ENCODE peak calls at places on chromosomes 2 and 18, in nine cellular contexts. T is dorsolateral prefrontal cortex, E is A549, A is lower lobe of right lung, H is lower leg skin, G is cardiac fibroblast, Z is AG10803, L is OCI-LY7, P is AG04450. W is an unnamed sample.

GRCh38 chr2:99921903-99922302 is 220.5 kb downstream of the AFF3 start:
- DNase-seq in P (no peak), A (no peak), Z (no peak), T (no peak), L (no peak), G (no peak), H (no peak), E (no peak), W (no peak)

GRCh38 chr2:240259201-240259923 is 118.9 kb upstream of the OTOS start:
- DNase-seq in Z (no peak), G (no peak), L (no peak), T (no peak), H (no peak), A (peak; percentile 51), E (no peak), P (no peak), W (no peak)

GRCh38 chr2:118881490-118882129 is 34.2 kb upstream of the EN1 start:
- DNase-seq in Z (peak; percentile 31), G (peak; percentile 49), L (peak; percentile 74), H (peak; percentile 41), P (no peak), A (no peak), T (peak; percentile 40), E (peak; percentile 47), W (no peak)

GRCh38 chr18:48024891-48025660 is 94.6 kb upstream of the SMAD2 start:
- DNase-seq in T (no peak), L (no peak), P (no peak), Z (no peak), A (peak; percentile 26), H (no peak), E (no peak), G (no peak), W (no peak)

GRCh38 chr2:124798551-124798950 is 773.5 kb downstream of the CNTNAP5 start:
- DNase-seq in E (no peak), G (peak; percentile 14), H (no peak), L (no peak), Z (no peak), A (no peak), T (no peak), P (no peak), W (no peak)

GRCh38 chr2:68238955-68239822 is 13.1 kb downstream of the PPP3R1 start:
- DNase-seq in H (no peak), T (no peak), L (no peak), Z (no peak), G (peak; percentile 63), A (no peak), P (no peak), E (no peak), W (no peak)

GRCh38 chr2:48812376-48812775 is 56.9 kb upstream of the LHCGR start:
- DNase-seq in G (no peak), T (no peak), Z (no peak), H (no peak), L (no peak), P (no peak), A (no peak), E (no peak), W (no peak)

GRCh38 chr2:47007221-47007825 is 91.7 kb upstream of the MCFD2 start:
- DNase-seq in G (no peak), A (no peak), E (no peak), T (peak; percentile 71), L (no peak), P (no peak), H (no peak), Z (no peak), W (no peak)

GRCh38 chr18:31711365-31712035 is 27.1 kb upstream of the B4GALT6 start:
- DNase-seq in G (no peak), H (no peak), E (no peak), A (no peak), T (no peak), Z (no peak), L (no peak), P (no peak), W (no peak)

GRCh38 chr2:132037527-132038178 is 124.1 kb downstream of the ANKRD30BL start:
- DNase-seq in G (no peak), T (peak; percentile 33), P (no peak), E (no peak), H (no peak), Z (no peak), L (peak; percentile 8), A (peak; percentile 38), W (no peak)

GRCh38 chr2:223203971-223204370 is 152.0 kb downstream of the KCNE4 start:
- DNase-seq in T (no peak), H (peak; percentile 21), G (peak; percentile 35), P (no peak), L (no peak), A (no peak), Z (peak; percentile 92), E (no peak), W (no peak)

GRCh38 chr2:223210489-223210888 is 158.5 kb downstream of the KCNE4 start:
- DNase-seq in E (no peak), L (no peak), G (no peak), H (no peak), Z (no peak), T (no peak), P (no peak), A (no peak), W (no peak)

GRCh38 chr2:223199531-223200506 is 147.8 kb downstream of the KCNE4 start:
- DNase-seq in T (no peak), A (no peak), P (no peak), Z (no peak), H (no peak), G (no peak), E (no peak), L (no peak), W (no peak)

GRCh38 chr2:223204537-223204936 is 152.5 kb downstream of the KCNE4 start:
- DNase-seq in G (no peak), P (no peak), H (no peak), L (no peak), E (no peak), T (no peak), Z (no peak), A (no peak), W (no peak)
- H3K4me3 ChIP-seq in G (no peak overlapping the region), P (no peak overlapping the region), H (no peak overlapping the region), L (no peak overlapping the region), E (no peak overlapping the region), T (no peak overlapping the region), Z (peak overlapping the region; percentile 13), A (no peak overlapping the region), W (no peak overlapping the region)

DNA sequence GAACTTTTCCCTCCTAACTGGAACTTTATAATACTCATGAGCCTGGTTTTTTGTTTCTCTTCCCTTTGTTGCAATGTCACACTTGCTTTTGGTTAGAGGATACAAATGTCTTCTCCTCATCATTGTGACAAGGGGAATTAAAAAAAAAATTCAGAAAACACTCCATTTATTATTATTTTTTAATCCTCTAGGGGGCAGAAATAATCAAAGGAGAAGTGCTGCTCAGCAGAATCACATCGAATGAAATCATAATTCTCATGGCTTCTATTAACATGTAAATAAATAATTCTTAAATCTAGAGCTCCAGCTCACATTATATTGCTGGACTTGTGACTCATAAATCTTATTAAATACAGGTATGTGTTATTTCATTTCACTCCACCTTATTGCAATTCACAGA is 273.8 kb downstream of the TRIB2 start:
- DNase-seq in A (no peak), E (no peak), Z (no peak), L (no peak), T (no peak), P (no peak), G (peak; percentile 28), H (no peak), W (no peak)
- TF ChIP-seq CTCF in A (no peak), E (peak; percentile 31), Z (peak; percentile 39), L (peak; percentile 75), T (peak; percentile 25), P (peak; percentile 44), G (peak; percentile 26), H (no peak), W (peak; percentile 36)

DNA sequence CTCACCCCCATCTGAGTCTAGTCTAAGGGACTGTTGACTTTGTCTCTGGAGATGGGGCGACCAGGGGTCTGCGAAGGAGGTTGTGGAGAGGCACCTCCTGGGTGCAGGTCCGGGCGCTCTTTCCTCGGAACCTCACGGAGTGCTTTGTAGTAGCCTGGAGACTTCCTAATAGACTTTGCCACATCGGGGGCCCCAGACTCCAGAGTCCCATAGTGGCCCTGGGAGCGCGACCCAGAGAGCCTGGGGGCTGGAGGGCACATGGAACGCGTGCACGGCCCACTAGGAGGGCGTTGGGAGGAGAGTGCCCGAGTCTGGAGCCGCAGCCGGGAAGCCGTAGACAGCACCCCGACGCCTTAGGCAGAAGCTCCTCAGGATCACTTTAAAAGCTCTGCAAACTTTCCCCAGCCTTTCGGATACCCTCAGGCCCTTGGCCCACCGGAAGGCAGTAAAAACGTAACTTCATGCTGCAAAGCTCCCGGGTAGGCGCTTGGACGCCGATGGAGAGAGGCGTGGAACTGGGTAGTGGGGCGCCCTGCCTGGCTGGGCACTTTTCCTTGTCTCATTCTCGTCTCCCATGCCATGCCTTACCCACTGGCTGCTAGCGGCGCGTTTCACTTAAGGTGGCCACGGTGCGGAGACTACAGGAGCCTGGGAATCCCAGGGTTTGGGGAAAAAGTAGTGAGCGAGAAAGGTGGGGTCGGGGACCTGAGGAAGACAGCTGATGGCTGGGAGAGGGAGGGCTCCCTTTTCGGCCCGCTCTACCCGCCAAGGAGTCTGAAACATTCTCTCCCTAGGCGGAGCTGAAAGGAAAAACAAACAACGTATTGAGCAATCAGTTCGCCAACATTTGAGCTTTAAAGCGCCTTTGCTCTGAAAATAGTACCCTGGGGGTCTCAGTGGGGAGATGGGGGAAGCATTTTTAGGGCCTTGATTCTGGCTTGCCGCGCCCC is 141.7 kb downstream of the MEIS1 start:
- DNase-seq in E (peak; percentile 28), A (no peak), G (peak; percentile 58), T (no peak), H (no peak), L (no peak), Z (peak; percentile 38), P (no peak), W (no peak)
- H3K4me3 ChIP-seq in E (peak overlapping the region; percentile 52), A (peak overlapping the region; percentile 56), G (peak overlapping the region; percentile 40), T (peak overlapping the region; percentile 1), H (peak overlapping the region; percentile 13), L (no peak overlapping the region), Z (peak overlapping the region; percentile 69), P (peak overlapping the region; percentile 58), W (peak overlapping the region; percentile 52)

GRCh38 chr18:76783786-76784484 is 38.4 kb upstream of the ZNF236 start:
- DNase-seq in A (no peak), T (no peak), L (no peak), P (no peak), E (no peak), H (no peak), Z (no peak), G (no peak), W (no peak)
- TF ChIP-seq CTCF in A (no peak), T (no peak), L (no peak), P (no peak), E (no peak), H (no peak), Z (no peak), G (no peak), W (no peak)